ENCODE peak calls at places on chromosomes 2 and 18, in five cellular contexts. O, Y, G, A and N are unnamed samples.

GRCh38 chr2:121018136-121019057 is 266.6 kb downstream of the TFCP2L1 start:
- DNase-seq in O (peak; percentile 77), Y (peak; percentile 36), G (no peak), A (no peak), N (no peak)

GRCh38 chr2:176769499-176770350 is 442.9 kb upstream of the HNRNPA3 start:
- DNase-seq in O (no peak), Y (no peak), G (no peak), A (no peak), N (no peak)

GRCh38 chr18:7608798-7609197 is 41.7 kb downstream of the PTPRM start:
- DNase-seq in O (peak; percentile 44), Y (no peak), G (no peak), A (no peak), N (no peak)

GRCh38 chr2:102514061-102514785 is 41.2 kb downstream of the SLC9A4 start:
- DNase-seq in O (peak; percentile 96), Y (no peak), G (no peak), A (no peak), N (no peak)

GRCh38 chr2:39455826-39456225 is 18.7 kb upstream of the MAP4K3 start:
- DNase-seq in O (peak; percentile 82), Y (no peak), G (no peak), A (no peak), N (no peak)

GRCh38 chr2:213042262-213042661 is 109.2 kb downstream of the IKZF2 start:
- DNase-seq in O (no peak), Y (no peak), G (no peak), A (no peak), N (no peak)

GRCh38 chr2:174339971-174340399 is 5.2 kb downstream of the SP9 start:
- DNase-seq in O (no peak), Y (no peak), G (no peak), A (no peak), N (no peak)

GRCh38 chr18:2529154-2529553 is 42.2 kb downstream of the METTL4 start:
- DNase-seq in O (peak; percentile 99), Y (no peak), G (no peak), A (no peak), N (no peak)

GRCh38 chr2:84858123-84858522 is 22.8 kb downstream of the TRABD2A start:
- DNase-seq in O (no peak), Y (no peak), G (no peak), A (no peak), N (no peak)

GRCh38 chr2:201872576-201872975 is 66.2 kb downstream of the CDK15 start:
- DNase-seq in O (no peak), Y (no peak), G (no peak), A (no peak), N (no peak)

GRCh38 chr2:238158807-238159539 is at the start of gene ERFE:
- DNase-seq in O (peak; percentile 35), Y (peak; percentile 43), G (no peak), A (no peak), N (peak; percentile 19)

GRCh38 chr2:62537814-62538213 is 31.8 kb upstream of the TMEM17 start:
- DNase-seq in O (no peak), Y (no peak), G (no peak), A (no peak), N (no peak)

GRCh38 chr2:120517790-120518469 is 172.0 kb downstream of the INHBB start:
- DNase-seq in O (no peak), Y (no peak), G (no peak), A (no peak), N (no peak)

GRCh38 chr2:161078211-161078539 is 82.1 kb upstream of the TANK start:
- DNase-seq in O (no peak), Y (no peak), G (no peak), A (no peak), N (no peak)

GRCh38 chr2:62526531-62527381 is 20.8 kb upstream of the TMEM17 start:
- DNase-seq in O (no peak), Y (no peak), G (no peak), A (no peak), N (no peak)

GRCh38 chr2:27961997-27962396 is 71.5 kb downstream of the BABAM2 start:
- DNase-seq in O (no peak), Y (no peak), G (no peak), A (no peak), N (no peak)

DNA sequence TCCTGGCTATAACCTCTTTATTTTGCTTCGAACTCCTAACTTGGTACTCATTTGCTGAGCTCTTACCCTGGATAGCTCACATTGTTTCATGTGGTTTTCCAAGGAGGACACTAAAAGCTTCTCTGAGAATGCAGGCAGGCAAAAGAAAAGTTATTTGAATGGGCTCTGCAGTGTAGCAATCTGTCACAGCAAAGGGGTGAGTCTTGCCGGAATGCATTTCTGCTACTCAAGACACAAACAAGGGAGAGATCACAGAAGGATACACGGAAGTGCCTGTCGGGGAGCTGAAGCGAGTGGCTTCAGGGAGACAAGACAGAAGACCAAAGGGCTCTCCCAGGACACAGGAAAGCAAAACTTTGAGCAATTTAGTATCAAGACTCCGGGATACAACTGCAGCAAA is 265.3 kb downstream of the SS18 start:
- DNase-seq in O (no peak), Y (no peak), G (no peak), A (no peak), N (no peak)
- H3K4me3 ChIP-seq in O (no peak overlapping the region), Y (no peak overlapping the region), G (no peak overlapping the region), A (no peak overlapping the region), N (no peak overlapping the region)

GRCh38 chr2:2889646-2890045 is 488.0 kb downstream of the EIPR1 start:
- DNase-seq in O (no peak), Y (no peak), G (no peak), A (no peak), N (no peak)
- H3K4me3 ChIP-seq in O (no peak overlapping the region), Y (no peak overlapping the region), G (no peak overlapping the region), A (no peak overlapping the region), N (no peak overlapping the region)

GRCh38 chr2:98886066-98886554 is 49.9 kb downstream of the CRACDL start:
- DNase-seq in O (no peak), Y (no peak), G (no peak), A (no peak), N (no peak)
- H3K4me3 ChIP-seq in O (no peak overlapping the region), Y (no peak overlapping the region), G (no peak overlapping the region), A (no peak overlapping the region), N (no peak overlapping the region)

GRCh38 chr2:190088917-190089316 is 26.4 kb upstream of the MSTN start:
- DNase-seq in O (peak; percentile 86), Y (no peak), G (peak; percentile 30), A (peak; percentile 52), N (peak; percentile 64)
- H3K4me3 ChIP-seq in O (no peak overlapping the region), Y (no peak overlapping the region), G (no peak overlapping the region), A (no peak overlapping the region), N (no peak overlapping the region)

GRCh38 chr2:88624477-88624876 is 2.8 kb downstream of the EIF2AK3 start:
- DNase-seq in O (no peak), Y (no peak), G (no peak), A (peak; percentile 17), N (no peak)
- H3K4me3 ChIP-seq in O (no peak overlapping the region), Y (no peak overlapping the region), G (no peak overlapping the region), A (no peak overlapping the region), N (no peak overlapping the region)

GRCh38 chr2:189613650-189614420 is 33.2 kb upstream of the SLC40A1 start:
- DNase-seq in O (peak; percentile 81), Y (no peak), G (no peak), A (no peak), N (no peak)
- H3K4me3 ChIP-seq in O (peak overlapping the region; percentile 34), Y (peak overlapping the region; percentile 31), G (no peak overlapping the region), A (no peak overlapping the region), N (no peak overlapping the region)

DNA sequence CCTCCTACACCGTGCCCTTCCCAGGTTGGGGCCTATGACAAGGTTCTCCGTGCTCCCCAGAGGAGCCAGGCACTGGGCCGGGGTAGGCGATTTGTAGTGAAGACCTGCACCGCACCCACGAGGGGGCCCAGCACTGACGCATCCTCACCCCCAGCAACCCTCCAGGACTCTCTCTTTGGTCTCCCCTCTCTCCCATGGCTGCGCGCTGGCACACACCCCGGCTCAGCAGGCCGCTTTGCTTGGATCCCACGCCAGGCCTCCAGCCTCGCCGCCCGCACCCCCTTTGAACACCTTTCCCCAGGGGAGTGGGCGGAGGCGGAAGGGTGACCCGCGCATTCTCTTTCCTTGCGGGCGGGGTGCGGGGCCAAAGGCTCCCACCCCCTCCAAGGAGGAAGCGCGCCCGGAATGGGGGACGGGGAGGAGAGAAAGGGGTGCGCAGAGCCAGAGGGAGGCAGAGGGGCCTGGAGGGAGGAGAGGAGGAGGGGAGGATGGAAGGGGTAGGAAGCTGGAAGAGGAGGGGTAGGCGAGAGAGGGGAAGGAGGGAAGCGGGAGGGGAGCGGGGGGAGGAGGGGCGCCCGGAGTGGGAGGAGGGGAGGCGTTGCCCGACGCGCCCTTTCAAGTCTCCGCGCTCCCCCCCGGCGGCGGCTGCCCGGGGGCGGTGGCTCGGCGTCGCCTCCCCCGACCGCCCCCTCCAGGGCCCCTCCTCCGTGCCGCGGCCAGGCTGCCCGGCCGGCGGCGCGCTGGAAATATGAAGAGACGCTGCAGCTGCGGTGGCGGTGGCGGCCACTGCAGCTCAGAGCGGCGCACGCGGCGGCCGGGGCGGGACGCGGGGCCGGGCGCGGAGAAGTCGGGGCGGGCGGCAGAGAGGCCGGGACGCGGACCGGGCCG is at the start of gene APCDD1:
- DNase-seq in O (no peak), Y (peak; percentile 80), G (no peak), A (peak; percentile 69), N (no peak)
- H3K4me3 ChIP-seq in O (no peak within 1 kb of the TSS), Y (peak within 1 kb of the TSS; percentile 74), G (peak within 1 kb of the TSS; percentile 42), A (peak within 1 kb of the TSS; percentile 57), N (no peak within 1 kb of the TSS)

GRCh38 chr2:184203661-184204060 is 394.7 kb upstream of the ZNF804A start:
- DNase-seq in O (no peak), Y (no peak), G (no peak), A (no peak), N (no peak)
- H3K4me3 ChIP-seq in O (no peak overlapping the region), Y (no peak overlapping the region), G (no peak overlapping the region), A (no peak overlapping the region), N (no peak overlapping the region)